ENCODE peak calls at places on chromosomes 3 and 15, in seven cellular contexts. One of them, this sample, is unnamed.

GRCh38 chr3:33023176-33024136 is 72.0 kb downstream of the CCR4 start:
- DNase-seq in heart right ventricle: no peak
- DNase-seq in type B pancreatic cell: no peak
- DNase-seq in neural crest cell: no peak
- DNase-seq in AG09319: no peak
- DNase-seq in Peyer's patch: no peak
- DNase-seq in IMR-90: no peak
- DNase-seq in this sample: no peak

GRCh38 chr3:136141296-136141785 is 54.8 kb downstream of the MSL2 start:
- DNase-seq in heart right ventricle: no peak
- DNase-seq in type B pancreatic cell: no peak
- DNase-seq in neural crest cell: no peak
- DNase-seq in AG09319: no peak
- DNase-seq in Peyer's patch: no peak
- DNase-seq in IMR-90: no peak
- DNase-seq in this sample: no peak

GRCh38 chr3:126867526-126868200 is 115.3 kb upstream of the PLXNA1 start:
- DNase-seq in heart right ventricle: no peak
- DNase-seq in type B pancreatic cell: peak
- DNase-seq in neural crest cell: no peak
- DNase-seq in AG09319: no peak
- DNase-seq in Peyer's patch: no peak
- DNase-seq in IMR-90: no peak
- DNase-seq in this sample: no peak

GRCh38 chr3:25474000-25474399 is 45.9 kb downstream of the RARB start:
- DNase-seq in heart right ventricle: no peak
- DNase-seq in type B pancreatic cell: no peak
- DNase-seq in neural crest cell: no peak
- DNase-seq in AG09319: no peak
- DNase-seq in Peyer's patch: no peak
- DNase-seq in IMR-90: no peak
- DNase-seq in this sample: no peak

GRCh38 chr3:4271834-4272233 is 31.3 kb upstream of the SETMAR start:
- DNase-seq in heart right ventricle: no peak
- DNase-seq in type B pancreatic cell: no peak
- DNase-seq in neural crest cell: peak
- DNase-seq in AG09319: no peak
- DNase-seq in Peyer's patch: no peak
- DNase-seq in IMR-90: peak
- DNase-seq in this sample: no peak

GRCh38 chr3:141000691-141001090 is 50.5 kb upstream of the SPSB4 start:
- DNase-seq in heart right ventricle: no peak
- DNase-seq in type B pancreatic cell: no peak
- DNase-seq in neural crest cell: no peak
- DNase-seq in AG09319: no peak
- DNase-seq in Peyer's patch: no peak
- DNase-seq in IMR-90: no peak
- DNase-seq in this sample: no peak

GRCh38 chr3:149703474-149703873 is 45.6 kb upstream of the WWTR1 start:
- DNase-seq in heart right ventricle: peak
- DNase-seq in type B pancreatic cell: no peak
- DNase-seq in neural crest cell: no peak
- DNase-seq in AG09319: no peak
- DNase-seq in Peyer's patch: no peak
- DNase-seq in IMR-90: peak
- DNase-seq in this sample: no peak

GRCh38 chr3:69699183-69699582 is 40.1 kb upstream of the MITF start:
- DNase-seq in heart right ventricle: no peak
- DNase-seq in type B pancreatic cell: no peak
- DNase-seq in neural crest cell: no peak
- DNase-seq in AG09319: no peak
- DNase-seq in Peyer's patch: no peak
- DNase-seq in IMR-90: peak
- DNase-seq in this sample: no peak

GRCh38 chr3:194720048-194720447 is 34.4 kb downstream of the FAM43A start:
- DNase-seq in heart right ventricle: no peak
- DNase-seq in type B pancreatic cell: no peak
- DNase-seq in neural crest cell: no peak
- DNase-seq in AG09319: no peak
- DNase-seq in Peyer's patch: no peak
- DNase-seq in IMR-90: no peak
- DNase-seq in this sample: no peak

GRCh38 chr3:14175383-14176037 is 2.9 kb downstream of the XPC start:
- DNase-seq in heart right ventricle: no peak
- DNase-seq in type B pancreatic cell: no peak
- DNase-seq in neural crest cell: no peak
- DNase-seq in AG09319: no peak
- DNase-seq in Peyer's patch: peak
- DNase-seq in IMR-90: peak
- DNase-seq in this sample: no peak

GRCh38 chr15:31331389-31331788 is 4.8 kb downstream of the KLF13 start:
- DNase-seq in heart right ventricle: no peak
- DNase-seq in type B pancreatic cell: no peak
- DNase-seq in neural crest cell: no peak
- DNase-seq in AG09319: no peak
- DNase-seq in Peyer's patch: no peak
- DNase-seq in IMR-90: no peak
- DNase-seq in this sample: no peak

GRCh38 chr15:31333820-31334219 is 7.2 kb downstream of the KLF13 start:
- DNase-seq in heart right ventricle: no peak
- DNase-seq in type B pancreatic cell: no peak
- DNase-seq in neural crest cell: no peak
- DNase-seq in AG09319: no peak
- DNase-seq in Peyer's patch: no peak
- DNase-seq in IMR-90: no peak
- DNase-seq in this sample: no peak

GRCh38 chr15:31332681-31333071 is 6.0 kb downstream of the KLF13 start:
- DNase-seq in heart right ventricle: no peak
- DNase-seq in type B pancreatic cell: no peak
- DNase-seq in neural crest cell: no peak
- DNase-seq in AG09319: no peak
- DNase-seq in Peyer's patch: no peak
- DNase-seq in IMR-90: no peak
- DNase-seq in this sample: no peak

GRCh38 chr15:31332020-31332680 is 5.5 kb downstream of the KLF13 start:
- DNase-seq in heart right ventricle: no peak
- DNase-seq in type B pancreatic cell: no peak
- DNase-seq in neural crest cell: no peak
- DNase-seq in AG09319: no peak
- DNase-seq in Peyer's patch: no peak
- DNase-seq in IMR-90: no peak
- DNase-seq in this sample: no peak

GRCh38 chr15:31333119-31333518 is 6.5 kb downstream of the KLF13 start:
- DNase-seq in heart right ventricle: no peak
- DNase-seq in type B pancreatic cell: no peak
- DNase-seq in neural crest cell: no peak
- DNase-seq in AG09319: no peak
- DNase-seq in Peyer's patch: no peak
- DNase-seq in IMR-90: no peak
- DNase-seq in this sample: no peak
- TF ChIP-seq CTCF in heart right ventricle: no peak
- TF ChIP-seq CTCF in type B pancreatic cell: no peak
- TF ChIP-seq CTCF in neural crest cell: no peak
- TF ChIP-seq CTCF in AG09319: no peak
- TF ChIP-seq CTCF in Peyer's patch: no peak
- TF ChIP-seq CTCF in IMR-90: no peak
- TF ChIP-seq CTCF in this sample: no peak

GRCh38 chr3:20185733-20186599 is at the start of gene SGO1:
- DNase-seq in heart right ventricle: peak
- DNase-seq in type B pancreatic cell: peak
- DNase-seq in neural crest cell: peak
- DNase-seq in AG09319: peak
- DNase-seq in Peyer's patch: peak
- DNase-seq in IMR-90: peak
- DNase-seq in this sample: peak
- TF ChIP-seq CTCF in heart right ventricle: no peak
- TF ChIP-seq CTCF in type B pancreatic cell: no peak
- TF ChIP-seq CTCF in neural crest cell: no peak
- TF ChIP-seq CTCF in AG09319: peak
- TF ChIP-seq CTCF in Peyer's patch: no peak
- TF ChIP-seq CTCF in IMR-90: no peak
- TF ChIP-seq CTCF in this sample: no peak

GRCh38 chr3:180085122-180085710 is 48.5 kb upstream of the PEX5L start:
- DNase-seq in heart right ventricle: no peak
- DNase-seq in type B pancreatic cell: no peak
- DNase-seq in neural crest cell: no peak
- DNase-seq in AG09319: no peak
- DNase-seq in Peyer's patch: no peak
- DNase-seq in IMR-90: no peak
- DNase-seq in this sample: no peak
- TF ChIP-seq CTCF in heart right ventricle: no peak
- TF ChIP-seq CTCF in type B pancreatic cell: no peak
- TF ChIP-seq CTCF in neural crest cell: no peak
- TF ChIP-seq CTCF in AG09319: no peak
- TF ChIP-seq CTCF in Peyer's patch: no peak
- TF ChIP-seq CTCF in IMR-90: no peak
- TF ChIP-seq CTCF in this sample: no peak

GRCh38 chr15:41424809-41425208 is 7.9 kb downstream of the RTF1 start:
- DNase-seq in heart right ventricle: no peak
- DNase-seq in type B pancreatic cell: no peak
- DNase-seq in neural crest cell: no peak
- DNase-seq in AG09319: no peak
- DNase-seq in Peyer's patch: no peak
- DNase-seq in IMR-90: no peak
- DNase-seq in this sample: no peak
- TF ChIP-seq CTCF in heart right ventricle: no peak
- TF ChIP-seq CTCF in type B pancreatic cell: no peak
- TF ChIP-seq CTCF in neural crest cell: peak
- TF ChIP-seq CTCF in AG09319: no peak
- TF ChIP-seq CTCF in Peyer's patch: no peak
- TF ChIP-seq CTCF in IMR-90: no peak
- TF ChIP-seq CTCF in this sample: no peak

DNA sequence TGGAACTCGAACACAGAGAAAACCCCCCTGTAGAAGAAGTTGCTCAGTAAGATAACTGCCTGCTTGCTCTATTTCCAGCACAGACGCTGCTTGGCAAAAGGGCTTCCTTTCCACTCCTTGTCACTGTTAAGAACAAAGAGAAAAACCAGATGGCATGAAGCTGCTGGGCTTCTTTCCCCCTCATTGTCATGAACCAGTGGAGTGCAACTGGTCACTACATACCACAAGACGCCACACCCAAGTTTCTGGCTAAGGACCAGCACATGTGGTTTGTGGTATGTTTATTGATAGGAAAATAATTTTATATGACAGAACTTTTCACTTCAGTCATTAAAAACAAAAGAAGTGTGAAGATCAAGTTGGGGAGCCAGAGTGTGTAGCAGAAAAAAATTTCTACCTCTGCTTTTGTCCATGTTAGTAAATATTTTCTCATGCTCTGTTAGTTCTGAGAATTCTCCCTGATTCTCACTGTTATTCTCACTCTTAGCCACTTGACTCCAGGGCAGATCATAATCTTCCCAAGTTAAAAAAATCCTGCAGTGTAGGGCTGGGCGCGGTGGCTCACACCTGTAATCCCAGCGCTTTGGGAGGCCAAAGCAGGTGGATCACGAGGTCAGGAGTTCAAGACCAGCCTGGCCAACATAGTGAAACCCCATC is 37.9 kb downstream of the CLK3 start:
- DNase-seq in heart right ventricle: no peak
- DNase-seq in type B pancreatic cell: no peak
- DNase-seq in neural crest cell: no peak
- DNase-seq in AG09319: peak
- DNase-seq in Peyer's patch: no peak
- DNase-seq in IMR-90: peak
- DNase-seq in this sample: no peak
- TF ChIP-seq CTCF in heart right ventricle: no peak
- TF ChIP-seq CTCF in type B pancreatic cell: no peak
- TF ChIP-seq CTCF in neural crest cell: no peak
- TF ChIP-seq CTCF in AG09319: no peak
- TF ChIP-seq CTCF in Peyer's patch: no peak
- TF ChIP-seq CTCF in IMR-90: no peak
- TF ChIP-seq CTCF in this sample: no peak

GRCh38 chr3:172911142-172911541 is 160.6 kb downstream of the ECT2 start:
- DNase-seq in heart right ventricle: no peak
- DNase-seq in type B pancreatic cell: no peak
- DNase-seq in neural crest cell: no peak
- DNase-seq in AG09319: no peak
- DNase-seq in Peyer's patch: no peak
- DNase-seq in IMR-90: no peak
- DNase-seq in this sample: no peak
- TF ChIP-seq CTCF in heart right ventricle: no peak
- TF ChIP-seq CTCF in type B pancreatic cell: no peak
- TF ChIP-seq CTCF in neural crest cell: no peak
- TF ChIP-seq CTCF in AG09319: no peak
- TF ChIP-seq CTCF in Peyer's patch: no peak
- TF ChIP-seq CTCF in IMR-90: no peak
- TF ChIP-seq CTCF in this sample: no peak